ENCODE peak calls at places on chromosome 6, in four cellular contexts. R is naive thymus-derived CD4-positive, alpha-beta T cell; V is cardiac fibroblast; N is AG04450. Q is an unnamed sample.

GRCh38 chr6:25007269-25007699 is 71.5 kb upstream of the RIPOR2 start:
- DNase-seq in N (no peak), R (no peak), V (no peak), Q (no peak)

GRCh38 chr6:36724514-36725385 is 27.1 kb downstream of the RAB44 start:
- DNase-seq in N (peak), V (peak), R (no peak), Q (peak)

GRCh38 chr6:31952140-31952805 is 6.4 kb downstream of the CFB start:
- DNase-seq in N (peak), V (peak), R (no peak), Q (peak)

GRCh38 chr6:53651764-53652401 is 13.7 kb downstream of the KLHL31 start:
- DNase-seq in N (no peak), R (peak), V (peak), Q (no peak)

GRCh38 chr6:128363020-128363419 is 157.4 kb downstream of the PTPRK start:
- DNase-seq in V (no peak), N (no peak), R (no peak), Q (no peak)

GRCh38 chr6:40585661-40586269 is 1.4 kb downstream of the LRFN2 start:
- DNase-seq in V (no peak), N (no peak), R (no peak), Q (no peak)

GRCh38 chr6:996271-996852 is 303.4 kb upstream of the EXOC2 start:
- DNase-seq in V (no peak), R (no peak), N (no peak), Q (no peak)

GRCh38 chr6:85747654-85748053 is 105.0 kb upstream of the SYNCRIP start:
- DNase-seq in N (peak), V (peak), R (no peak), Q (no peak)

GRCh38 chr6:33931799-33932198 is 128.0 kb upstream of the MLN start:
- DNase-seq in V (no peak), N (no peak), R (no peak), Q (no peak)

GRCh38 chr6:1379026-1379809 is 10.2 kb upstream of the FOXF2 start:
- DNase-seq in N (no peak), V (no peak), R (no peak), Q (no peak)